ENCODE peak calls at places on chromosomes 7 and 10, in ten cellular contexts. One of them, this sample, is unnamed.

GRCh38 chr7:99618726-99619125 is 2.0 kb downstream of the ZSCAN25 start:
- DNase-seq in transverse colon: no peak
- DNase-seq in A549: peak
- DNase-seq in AG04450: no peak
- DNase-seq in right cardiac atrium: no peak
- DNase-seq in fibroblast of lung: no peak
- DNase-seq in neural progenitor cell: no peak
- DNase-seq in hepatocyte: peak
- DNase-seq in left lung: no peak
- DNase-seq in neuronal stem cell: no peak
- DNase-seq in this sample: no peak

GRCh38 chr7:137579913-137580640 is 236.5 kb upstream of the PTN start:
- DNase-seq in transverse colon: no peak
- DNase-seq in A549: no peak
- DNase-seq in AG04450: peak
- DNase-seq in right cardiac atrium: no peak
- DNase-seq in fibroblast of lung: peak
- DNase-seq in neural progenitor cell: no peak
- DNase-seq in hepatocyte: no peak
- DNase-seq in left lung: no peak
- DNase-seq in neuronal stem cell: no peak
- DNase-seq in this sample: no peak

GRCh38 chr7:40826419-40827216 is 691.8 kb downstream of the SUGCT start:
- DNase-seq in transverse colon: no peak
- DNase-seq in A549: no peak
- DNase-seq in AG04450: peak
- DNase-seq in right cardiac atrium: no peak
- DNase-seq in fibroblast of lung: no peak
- DNase-seq in neural progenitor cell: peak
- DNase-seq in hepatocyte: no peak
- DNase-seq in left lung: no peak
- DNase-seq in neuronal stem cell: peak
- DNase-seq in this sample: no peak

GRCh38 chr10:84743483-84743882 is 415.1 kb downstream of the CCSER2 start:
- DNase-seq in transverse colon: no peak
- DNase-seq in A549: peak
- DNase-seq in AG04450: no peak
- DNase-seq in right cardiac atrium: no peak
- DNase-seq in fibroblast of lung: no peak
- DNase-seq in neural progenitor cell: no peak
- DNase-seq in hepatocyte: no peak
- DNase-seq in left lung: no peak
- DNase-seq in neuronal stem cell: no peak
- DNase-seq in this sample: no peak

GRCh38 chr10:85617751-85618150 is 748.8 kb downstream of the GRID1 start:
- DNase-seq in transverse colon: no peak
- DNase-seq in A549: no peak
- DNase-seq in AG04450: no peak
- DNase-seq in right cardiac atrium: no peak
- DNase-seq in fibroblast of lung: no peak
- DNase-seq in neural progenitor cell: no peak
- DNase-seq in hepatocyte: no peak
- DNase-seq in left lung: no peak
- DNase-seq in neuronal stem cell: no peak
- DNase-seq in this sample: no peak

GRCh38 chr7:5295039-5296014 is 12.6 kb downstream of the SLC29A4 start:
- DNase-seq in transverse colon: no peak
- DNase-seq in A549: no peak
- DNase-seq in AG04450: no peak
- DNase-seq in right cardiac atrium: no peak
- DNase-seq in fibroblast of lung: no peak
- DNase-seq in neural progenitor cell: no peak
- DNase-seq in hepatocyte: no peak
- DNase-seq in left lung: no peak
- DNase-seq in neuronal stem cell: no peak
- DNase-seq in this sample: no peak

GRCh38 chr7:38699481-38699880 is 68.3 kb upstream of the AMPH start:
- DNase-seq in transverse colon: no peak
- DNase-seq in A549: no peak
- DNase-seq in AG04450: no peak
- DNase-seq in right cardiac atrium: no peak
- DNase-seq in fibroblast of lung: peak
- DNase-seq in neural progenitor cell: no peak
- DNase-seq in hepatocyte: no peak
- DNase-seq in left lung: no peak
- DNase-seq in neuronal stem cell: no peak
- DNase-seq in this sample: no peak

GRCh38 chr7:33258561-33258960 is 129.2 kb downstream of the BBS9 start:
- DNase-seq in transverse colon: no peak
- DNase-seq in A549: no peak
- DNase-seq in AG04450: peak
- DNase-seq in right cardiac atrium: no peak
- DNase-seq in fibroblast of lung: peak
- DNase-seq in neural progenitor cell: no peak
- DNase-seq in hepatocyte: no peak
- DNase-seq in left lung: no peak
- DNase-seq in neuronal stem cell: no peak
- DNase-seq in this sample: no peak

GRCh38 chr7:102050864-102051460 is 233.5 kb downstream of the CUX1 start:
- DNase-seq in transverse colon: no peak
- DNase-seq in A549: no peak
- DNase-seq in AG04450: no peak
- DNase-seq in right cardiac atrium: no peak
- DNase-seq in fibroblast of lung: no peak
- DNase-seq in neural progenitor cell: no peak
- DNase-seq in hepatocyte: no peak
- DNase-seq in left lung: peak
- DNase-seq in neuronal stem cell: no peak
- DNase-seq in this sample: no peak

GRCh38 chr7:77457779-77458178 is 41.6 kb upstream of the GSAP start:
- DNase-seq in transverse colon: no peak
- DNase-seq in A549: peak
- DNase-seq in AG04450: no peak
- DNase-seq in right cardiac atrium: no peak
- DNase-seq in fibroblast of lung: no peak
- DNase-seq in neural progenitor cell: no peak
- DNase-seq in hepatocyte: no peak
- DNase-seq in left lung: no peak
- DNase-seq in neuronal stem cell: no peak
- DNase-seq in this sample: no peak
- H3K27ac ChIP-seq in transverse colon: no peak
- H3K27ac ChIP-seq in A549: peak
- H3K27ac ChIP-seq in AG04450: no peak
- H3K27ac ChIP-seq in right cardiac atrium: no peak
- H3K27ac ChIP-seq in fibroblast of lung: no peak
- H3K27ac ChIP-seq in neural progenitor cell: no peak
- H3K27ac ChIP-seq in hepatocyte: no peak
- H3K27ac ChIP-seq in left lung: no peak
- H3K27ac ChIP-seq in neuronal stem cell: no peak
- H3K27ac ChIP-seq in this sample: no peak

DNA sequence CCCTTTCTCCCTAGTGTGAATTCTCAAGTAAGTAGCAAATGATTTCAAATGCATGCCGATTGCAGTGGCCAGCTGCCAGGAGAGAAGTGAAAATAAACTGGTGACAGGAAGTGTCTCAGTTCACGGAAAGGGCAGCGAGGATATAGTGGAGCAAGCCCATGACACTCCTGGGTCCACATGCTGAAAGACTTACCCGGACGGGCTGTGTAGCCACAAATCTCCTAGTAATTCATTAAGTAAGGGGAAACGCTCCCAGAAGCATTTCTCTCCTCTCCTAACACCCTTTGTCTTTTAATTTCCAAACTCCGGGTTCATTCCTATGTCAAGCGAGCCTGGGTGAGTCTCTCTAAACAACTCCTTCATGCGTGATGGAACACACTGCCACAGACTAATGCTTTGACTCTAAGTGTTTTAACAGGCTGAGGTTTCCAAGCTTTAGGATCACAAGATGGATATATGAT is 125.6 kb downstream of the CYP26A1 start:
- DNase-seq in transverse colon: peak
- DNase-seq in A549: peak
- DNase-seq in AG04450: no peak
- DNase-seq in right cardiac atrium: peak
- DNase-seq in fibroblast of lung: peak
- DNase-seq in neural progenitor cell: peak
- DNase-seq in hepatocyte: peak
- DNase-seq in left lung: peak
- DNase-seq in neuronal stem cell: no peak
- DNase-seq in this sample: no peak
- H3K4me3 ChIP-seq in transverse colon: peak
- H3K4me3 ChIP-seq in A549: peak
- H3K4me3 ChIP-seq in AG04450: peak
- H3K4me3 ChIP-seq in right cardiac atrium: peak
- H3K4me3 ChIP-seq in fibroblast of lung: peak
- H3K4me3 ChIP-seq in neural progenitor cell: no peak
- H3K4me3 ChIP-seq in hepatocyte: peak
- H3K4me3 ChIP-seq in left lung: peak
- H3K4me3 ChIP-seq in neuronal stem cell: no peak
- H3K4me3 ChIP-seq in this sample: no peak

DNA sequence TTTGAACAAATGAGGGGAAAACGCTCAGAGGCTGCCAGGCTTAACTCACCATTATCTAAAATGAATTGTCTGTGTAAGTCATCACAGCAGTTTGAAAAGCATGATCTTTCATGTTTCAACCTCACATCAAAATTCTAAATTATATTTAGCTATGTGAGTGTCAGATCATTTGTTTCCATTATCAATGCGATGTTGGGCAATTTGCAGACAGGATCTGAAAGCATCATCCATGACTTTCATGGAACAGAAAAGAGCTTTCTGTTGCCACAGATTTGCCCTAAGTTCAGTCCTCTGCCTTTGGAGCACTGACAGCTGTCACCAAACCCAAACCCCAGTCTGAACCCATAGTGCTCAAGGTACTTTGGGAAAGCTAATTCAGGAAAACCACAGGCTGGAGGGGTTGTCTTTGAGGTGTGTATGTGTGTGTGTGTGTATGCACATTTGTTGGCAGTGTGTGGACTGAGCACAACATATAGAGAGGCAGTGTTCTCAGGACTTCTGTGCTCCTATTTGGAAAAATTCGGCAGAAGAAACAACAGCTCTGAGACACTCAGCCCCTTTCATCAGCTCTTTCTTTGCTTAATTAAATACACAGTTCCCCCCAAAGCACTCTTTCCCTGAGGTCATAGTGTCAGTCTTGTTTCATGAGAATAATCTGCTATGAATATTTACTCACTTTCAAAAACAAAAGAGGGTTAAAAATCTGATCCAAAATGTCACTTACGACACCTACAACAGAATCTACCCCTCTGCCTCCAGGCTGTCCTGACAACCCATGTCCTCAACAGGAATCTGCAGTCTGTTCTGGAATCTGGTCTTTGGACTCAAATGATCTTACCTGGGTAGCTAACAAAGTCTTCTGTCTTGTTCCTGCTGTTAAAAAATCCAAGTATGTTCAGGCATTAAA is 188.5 kb upstream of the KLF14 start:
- DNase-seq in transverse colon: no peak
- DNase-seq in A549: no peak
- DNase-seq in AG04450: no peak
- DNase-seq in right cardiac atrium: no peak
- DNase-seq in fibroblast of lung: no peak
- DNase-seq in neural progenitor cell: no peak
- DNase-seq in hepatocyte: no peak
- DNase-seq in left lung: no peak
- DNase-seq in neuronal stem cell: no peak
- DNase-seq in this sample: no peak
- H3K27ac ChIP-seq in transverse colon: peak
- H3K27ac ChIP-seq in A549: peak
- H3K27ac ChIP-seq in AG04450: peak
- H3K27ac ChIP-seq in right cardiac atrium: peak
- H3K27ac ChIP-seq in fibroblast of lung: peak
- H3K27ac ChIP-seq in neural progenitor cell: no peak
- H3K27ac ChIP-seq in hepatocyte: peak
- H3K27ac ChIP-seq in left lung: peak
- H3K27ac ChIP-seq in neuronal stem cell: peak
- H3K27ac ChIP-seq in this sample: no peak

GRCh38 chr7:159005618-159006017 is 139.0 kb downstream of the VIPR2 start:
- DNase-seq in transverse colon: no peak
- DNase-seq in A549: no peak
- DNase-seq in AG04450: no peak
- DNase-seq in right cardiac atrium: no peak
- DNase-seq in fibroblast of lung: no peak
- DNase-seq in neural progenitor cell: no peak
- DNase-seq in hepatocyte: no peak
- DNase-seq in left lung: no peak
- DNase-seq in neuronal stem cell: no peak
- DNase-seq in this sample: no peak
- H3K4me3 ChIP-seq in transverse colon: no peak
- H3K4me3 ChIP-seq in A549: no peak
- H3K4me3 ChIP-seq in AG04450: no peak
- H3K4me3 ChIP-seq in right cardiac atrium: no peak
- H3K4me3 ChIP-seq in fibroblast of lung: no peak
- H3K4me3 ChIP-seq in neural progenitor cell: no peak
- H3K4me3 ChIP-seq in hepatocyte: no peak
- H3K4me3 ChIP-seq in left lung: no peak
- H3K4me3 ChIP-seq in neuronal stem cell: no peak
- H3K4me3 ChIP-seq in this sample: no peak

GRCh38 chr10:86815640-86816039 is 59.2 kb downstream of the BMPR1A start:
- DNase-seq in transverse colon: no peak
- DNase-seq in A549: no peak
- DNase-seq in AG04450: no peak
- DNase-seq in right cardiac atrium: no peak
- DNase-seq in fibroblast of lung: no peak
- DNase-seq in neural progenitor cell: no peak
- DNase-seq in hepatocyte: no peak
- DNase-seq in left lung: no peak
- DNase-seq in neuronal stem cell: no peak
- DNase-seq in this sample: no peak
- H3K27ac ChIP-seq in transverse colon: peak
- H3K27ac ChIP-seq in A549: no peak
- H3K27ac ChIP-seq in AG04450: no peak
- H3K27ac ChIP-seq in right cardiac atrium: no peak
- H3K27ac ChIP-seq in fibroblast of lung: no peak
- H3K27ac ChIP-seq in neural progenitor cell: no peak
- H3K27ac ChIP-seq in hepatocyte: no peak
- H3K27ac ChIP-seq in left lung: no peak
- H3K27ac ChIP-seq in neuronal stem cell: no peak
- H3K27ac ChIP-seq in this sample: no peak

This sample was measured in iPS DF 6.9.